ENCODE peak calls at places on chromosomes 16 and 17, in ten cellular contexts. U is CD8-positive, alpha-beta T cell; Q is GM10248; Y is stimulated activated CD8-positive, alpha-beta memory T cell treated with anti-CD3 and anti-CD28 coated beads, Interleukin-4, amount 100 ng/mL, for 24 hours; V is DMS53; K is DMS 273 treated with DMSO at 0.1 percent for 48 hours; M is nucleus accumbens; J is RPMI7951; Z is HTR-8/SVneo; P is activated naive CD4-positive, alpha-beta T cell. T is an unnamed sample.
A peak's percentile ranks its signal among the peaks of the same experiment; 100 is the strongest.

GRCh38 chr17:64373722-64374121 is 16.9 kb downstream of the PECAM1 start:
- DNase-seq in U (no peak), Q (no peak), Y (no peak), V (no peak), K (no peak), M (no peak), J (no peak), Z (no peak), P (no peak), T (no peak)

GRCh38 chr16:72905581-72905980 is 142.3 kb downstream of the ZFHX3 start:
- DNase-seq in U (no peak), Q (no peak), Y (no peak), V (no peak), K (no peak), M (no peak), J (peak; percentile 45), Z (peak; percentile 14), P (no peak), T (no peak)

GRCh38 chr16:5187402-5187952 is 89.9 kb upstream of the EEF2KMT start:
- DNase-seq in U (no peak), Q (no peak), Y (no peak), V (no peak), K (no peak), M (no peak), J (no peak), Z (no peak), P (no peak), T (no peak)

GRCh38 chr16:60203525-60204124 is 1469.5 kb upstream of the GOT2 start:
- DNase-seq in U (no peak), Q (no peak), Y (no peak), V (peak; percentile 3), K (peak; percentile 2), M (no peak), J (peak; percentile 2), Z (no peak), P (no peak), T (no peak)

GRCh38 chr16:11526921-11527320 is 59.8 kb downstream of the LITAF start:
- DNase-seq in U (no peak), Q (no peak), Y (no peak), V (no peak), K (no peak), M (no peak), J (no peak), Z (no peak), P (no peak), T (no peak)

GRCh38 chr16:66746682-66747081 is 4.7 kb downstream of the DYNC1LI2 start:
- DNase-seq in U (no peak), Q (no peak), Y (no peak), V (no peak), K (no peak), M (no peak), J (peak; percentile 32), Z (no peak), P (no peak), T (no peak)

GRCh38 chr16:78608305-78608776 is 508.9 kb downstream of the WWOX start:
- DNase-seq in U (no peak), Q (no peak), Y (no peak), V (no peak), K (no peak), M (no peak), J (peak; percentile 13), Z (no peak), P (no peak), T (no peak)

GRCh38 chr16:81729451-81729850 is 49.6 kb upstream of the PLCG2 start:
- DNase-seq in U (no peak), Q (no peak), Y (no peak), V (peak; percentile 26), K (no peak), M (no peak), J (no peak), Z (no peak), P (no peak), T (no peak)

GRCh38 chr17:61150686-61151299 is 248.8 kb upstream of the TBX2 start:
- DNase-seq in U (no peak), Q (no peak), Y (no peak), V (no peak), K (no peak), M (no peak), J (no peak), Z (no peak), P (no peak), T (no peak)

GRCh38 chr16:11510178-11510973 is 76.3 kb downstream of the LITAF start:
- DNase-seq in U (no peak), Q (no peak), Y (no peak), V (no peak), K (no peak), M (no peak), J (no peak), Z (no peak), P (no peak), T (no peak)

GRCh38 chr16:71526111-71526998 is at the start of gene CHST4:
- DNase-seq in U (no peak), Q (no peak), Y (no peak), V (no peak), K (peak; percentile 13), M (no peak), J (peak; percentile 61), Z (peak; percentile 83), P (no peak), T (no peak)

GRCh38 chr16:81436381-81436780 is 8.2 kb upstream of the CMIP start:
- DNase-seq in U (no peak), Q (no peak), Y (no peak), V (no peak), K (no peak), M (no peak), J (no peak), Z (no peak), P (no peak), T (no peak)

GRCh38 chr17:78977681-78977943 is 2.1 kb downstream of the LGALS3BP start:
- DNase-seq in U (no peak), Q (no peak), Y (no peak), V (no peak), K (no peak), M (no peak), J (no peak), Z (no peak), P (no peak), T (no peak)

GRCh38 chr17:58734040-58734439 is 21.6 kb upstream of the PPM1E start:
- DNase-seq in U (no peak), Q (no peak), Y (no peak), V (no peak), K (no peak), M (no peak), J (no peak), Z (no peak), P (no peak), T (no peak)

GRCh38 chr17:31320791-31321190 is 631 bp downstream of the EVI2A start:
- DNase-seq in U (no peak), Q (no peak), Y (no peak), V (no peak), K (no peak), M (no peak), J (peak; percentile 43), Z (no peak), P (no peak), T (no peak)

GRCh38 chr16:27977966-27978365 is 85.5 kb downstream of the GSG1L start:
- DNase-seq in U (no peak), Q (no peak), Y (no peak), V (no peak), K (no peak), M (no peak), J (peak; percentile 7), Z (no peak), P (no peak), T (no peak)